ENCODE peak calls at places on chromosomes 1 and 21, in nine cellular contexts. R, F, M, P, U, V, C, G and L are unnamed samples.

GRCh38 chr1:173038875-173039554 is 11.7 kb downstream of the TNFSF18 start:
- DNase-seq in R (no peak), G (no peak), P (no peak), M (no peak), F (no peak), U (no peak), C (no peak), V (no peak), L (no peak)

GRCh38 chr1:23960291-23960718 is 677 bp downstream of the PNRC2 start:
- DNase-seq in C (no peak), G (no peak), M (no peak), F (no peak), V (no peak), U (no peak), R (no peak), P (peak), L (no peak)

GRCh38 chr1:222093518-222093917 is 351.6 kb upstream of the DUSP10 start:
- DNase-seq in U (no peak), V (no peak), R (no peak), F (no peak), C (no peak), P (no peak), G (no peak), M (no peak), L (no peak)

GRCh38 chr1:17419626-17420328 is 19.7 kb downstream of the RCC2 start:
- DNase-seq in C (peak), V (peak), F (peak), U (peak), R (peak), G (peak), M (no peak), P (peak), L (peak)

GRCh38 chr1:116375884-116376733 is 3.1 kb downstream of the ATP1A1 start:
- DNase-seq in G (peak), F (no peak), C (peak), P (peak), M (no peak), V (peak), R (no peak), U (peak), L (peak)

GRCh38 chr1:210726621-210727020 is 397.9 kb downstream of the HHAT start:
- DNase-seq in G (no peak), P (peak), V (peak), M (no peak), U (no peak), C (peak), R (no peak), F (no peak), L (peak)

GRCh38 chr1:187041104-187041503 is 212.4 kb downstream of the PLA2G4A start:
- DNase-seq in G (no peak), P (no peak), F (no peak), U (no peak), V (no peak), M (no peak), C (no peak), R (no peak), L (no peak)

GRCh38 chr1:24060482-24060881 is 51.5 kb downstream of the MYOM3 start:
- DNase-seq in F (no peak), V (no peak), R (no peak), C (no peak), M (no peak), U (no peak), G (no peak), P (no peak), L (no peak)

GRCh38 chr21:35222021-35222420 is 172.9 kb upstream of the RUNX1 start:
- DNase-seq in F (no peak), V (no peak), R (no peak), U (no peak), M (no peak), P (no peak), C (no peak), G (no peak), L (no peak)

GRCh38 chr1:151547119-151547899 is 7.2 kb downstream of the TUFT1 start:
- DNase-seq in U (no peak), G (peak), F (no peak), M (no peak), C (peak), R (no peak), V (no peak), P (peak), L (no peak)

GRCh38 chr1:161008857-161009554 is 11.9 kb downstream of the F11R start:
- DNase-seq in M (no peak), R (no peak), U (no peak), C (no peak), G (no peak), V (no peak), F (no peak), P (no peak), L (no peak)

GRCh38 chr1:215517441-215517891 is 49.6 kb upstream of the KCTD3 start:
- DNase-seq in C (peak), F (no peak), M (no peak), G (no peak), U (no peak), R (no peak), V (no peak), P (peak), L (peak)

GRCh38 chr1:236018885-236019453 is 45.9 kb downstream of the NID1 start:
- DNase-seq in V (no peak), C (no peak), U (peak), M (no peak), P (no peak), F (no peak), G (no peak), R (no peak), L (no peak)

GRCh38 chr1:43273708-43274107 is 3.9 kb downstream of the TMEM125 start:
- DNase-seq in P (no peak), U (no peak), M (no peak), F (no peak), C (no peak), V (no peak), G (peak), R (no peak), L (no peak)

GRCh38 chr1:111220302-111220890 is 7.1 kb upstream of the CHI3L2 start:
- DNase-seq in V (peak), G (no peak), U (no peak), P (no peak), C (no peak), M (no peak), F (no peak), R (no peak), L (no peak)

GRCh38 chr1:48619529-48619928 is 147.5 kb upstream of the SPATA6 start:
- DNase-seq in V (no peak), F (no peak), U (no peak), M (no peak), R (no peak), P (peak), G (no peak), C (peak), L (no peak)

GRCh38 chr1:20645414-20645813 is 12.2 kb downstream of the PINK1 start:
- DNase-seq in V (no peak), U (no peak), M (no peak), R (no peak), P (no peak), F (no peak), G (no peak), C (no peak), L (no peak)

GRCh38 chr1:31799895-31800676 is 15.7 kb downstream of the SPOCD1 start:
- DNase-seq in P (no peak), G (no peak), U (no peak), R (no peak), V (no peak), F (no peak), M (no peak), C (no peak), L (no peak)

GRCh38 chr1:67791686-67792475 is 41.4 kb downstream of the GNG12 start:
- DNase-seq in R (no peak), P (peak), V (no peak), U (no peak), F (no peak), M (no peak), G (peak), C (no peak), L (no peak)

GRCh38 chr1:10939654-10940450 is 72.6 kb upstream of the TARDBP start:
- DNase-seq in V (peak), F (no peak), R (peak), P (no peak), C (no peak), G (no peak), U (no peak), M (no peak), L (peak)

GRCh38 chr1:9253706-9254105 is 19.1 kb downstream of the H6PD start:
- DNase-seq in C (peak), U (no peak), R (no peak), G (no peak), V (no peak), F (no peak), M (no peak), P (no peak), L (no peak)

GRCh38 chr1:55155522-55155921 is 59.6 kb downstream of the USP24 start:
- DNase-seq in C (peak), F (no peak), U (peak), G (peak), R (no peak), P (peak), M (no peak), V (no peak), L (peak)

GRCh38 chr21:27674037-27674436 is 707.1 kb upstream of the ADAMTS5 start:
- DNase-seq in V (no peak), U (no peak), M (no peak), G (peak), F (no peak), C (no peak), P (peak), R (no peak), L (peak)